ENCODE peak calls at places on chromosomes 5 and 9, in five cellular contexts. P is K562, K is A549, T is IMR-90, G is HepG2. E is an unnamed sample.

GRCh38 chr9:135990468-135991429 is 29.6 kb upstream of the UBAC1 start:
- DNase-seq in P (peak; percentile 91), T (peak; percentile 47), G (peak; percentile 78), K (no peak), E (peak; percentile 60)

GRCh38 chr9:34601883-34602570 is 9.9 kb downstream of the RPP25L start:
- DNase-seq in P (no peak), T (no peak), K (no peak), G (no peak), E (no peak)

GRCh38 chr5:59079622-59080620 is 497.0 kb downstream of the RAB3C start:
- DNase-seq in K (no peak), P (no peak), G (peak; percentile 34), T (peak; percentile 100), E (no peak)

GRCh38 chr5:44260793-44261192 is 128.4 kb downstream of the FGF10 start:
- DNase-seq in G (no peak), P (no peak), T (no peak), K (no peak), E (no peak)

GRCh38 chr9:14314424-14314928 is 535 bp upstream of the NFIB start:
- DNase-seq in K (peak; percentile 82), T (peak; percentile 66), G (peak; percentile 57), P (peak; percentile 30), E (peak; percentile 33)

GRCh38 chr5:175711031-175711430 is 53.2 kb downstream of the HRH2 start:
- DNase-seq in P (no peak), T (no peak), G (no peak), K (no peak), E (no peak)

GRCh38 chr9:112125961-112126388 is 49.1 kb downstream of the SUSD1 start:
- DNase-seq in K (peak; percentile 64), T (peak; percentile 20), G (peak; percentile 40), P (no peak), E (no peak)

GRCh38 chr5:168132186-168132585 is 159.3 kb upstream of the WWC1 start:
- DNase-seq in T (peak; percentile 10), K (no peak), P (no peak), G (no peak), E (no peak)

GRCh38 chr9:123460091-123460490 is 104.1 kb downstream of the CRB2 start:
- DNase-seq in T (no peak), P (no peak), G (no peak), K (no peak), E (no peak)

GRCh38 chr5:120207139-120207538 is 257.0 kb upstream of the PRR16 start:
- DNase-seq in K (no peak), T (peak; percentile 25), G (no peak), P (no peak), E (no peak)

GRCh38 chr5:65172486-65173129 is 309.1 kb downstream of the ADAMTS6 start:
- DNase-seq in P (no peak), G (no peak), T (peak; percentile 87), K (no peak), E (no peak)

GRCh38 chr5:75108931-75109596 is 56.7 kb upstream of the GCNT4 start:
- DNase-seq in T (no peak), K (no peak), P (no peak), G (no peak), E (no peak)

GRCh38 chr5:128038641-128039040 is 44.9 kb upstream of the SLC12A2 start:
- DNase-seq in P (peak; percentile 40), G (peak; percentile 31), T (peak; percentile 73), K (peak; percentile 3), E (no peak)

GRCh38 chr9:33040792-33041458 is 15.9 kb downstream of the DNAJA1 start:
- DNase-seq in P (no peak), G (no peak), T (no peak), K (no peak), E (no peak)

GRCh38 chr9:86960938-86961337 is 13.6 kb upstream of the GAS1 start:
- DNase-seq in T (no peak), P (no peak), K (no peak), G (no peak), E (no peak)

GRCh38 chr9:83472221-83472665 is 66.0 kb downstream of the FRMD3 start:
- DNase-seq in G (peak; percentile 95), P (no peak), T (peak; percentile 1), K (peak; percentile 36), E (no peak)

GRCh38 chr5:75648712-75649111 is 37.5 kb downstream of the ANKDD1B start:
- DNase-seq in K (no peak), T (no peak), G (peak; percentile 38), P (no peak), E (no peak)

GRCh38 chr5:5403736-5404135 is 18.7 kb upstream of the ICE1 start:
- DNase-seq in G (no peak), K (no peak), T (no peak), P (no peak), E (no peak)

GRCh38 chr9:83231039-83231438 is 168.1 kb upstream of the RASEF start:
- DNase-seq in P (no peak), T (no peak), K (no peak), G (peak; percentile 53), E (no peak)

GRCh38 chr9:4491621-4491975 is 1.3 kb downstream of the SLC1A1 start:
- DNase-seq in G (no peak), T (no peak), P (no peak), K (no peak), E (no peak)

GRCh38 chr9:128144239-128145181 is 4.7 kb upstream of the LCN2 start:
- DNase-seq in G (no peak), K (no peak), P (peak; percentile 19), T (no peak), E (no peak)

GRCh38 chr9:135659252-135659651 is 3.9 kb upstream of the LCN9 start:
- DNase-seq in G (no peak), P (no peak), K (no peak), T (no peak), E (no peak)

GRCh38 chr9:135156525-135157510 is 69.3 kb downstream of the OLFM1 start:
- DNase-seq in T (peak; percentile 7), K (peak; percentile 33), P (peak; percentile 78), G (peak; percentile 15), E (peak; percentile 76)

GRCh38 chr5:35838370-35839042 is 18.2 kb upstream of the IL7R start:
- DNase-seq in G (no peak), T (peak; percentile 23), K (no peak), P (no peak), E (no peak)

GRCh38 chr5:78787763-78788162 is 139.2 kb upstream of the LHFPL2 start:
- DNase-seq in T (no peak), G (no peak), K (no peak), P (no peak), E (no peak)

DNA sequence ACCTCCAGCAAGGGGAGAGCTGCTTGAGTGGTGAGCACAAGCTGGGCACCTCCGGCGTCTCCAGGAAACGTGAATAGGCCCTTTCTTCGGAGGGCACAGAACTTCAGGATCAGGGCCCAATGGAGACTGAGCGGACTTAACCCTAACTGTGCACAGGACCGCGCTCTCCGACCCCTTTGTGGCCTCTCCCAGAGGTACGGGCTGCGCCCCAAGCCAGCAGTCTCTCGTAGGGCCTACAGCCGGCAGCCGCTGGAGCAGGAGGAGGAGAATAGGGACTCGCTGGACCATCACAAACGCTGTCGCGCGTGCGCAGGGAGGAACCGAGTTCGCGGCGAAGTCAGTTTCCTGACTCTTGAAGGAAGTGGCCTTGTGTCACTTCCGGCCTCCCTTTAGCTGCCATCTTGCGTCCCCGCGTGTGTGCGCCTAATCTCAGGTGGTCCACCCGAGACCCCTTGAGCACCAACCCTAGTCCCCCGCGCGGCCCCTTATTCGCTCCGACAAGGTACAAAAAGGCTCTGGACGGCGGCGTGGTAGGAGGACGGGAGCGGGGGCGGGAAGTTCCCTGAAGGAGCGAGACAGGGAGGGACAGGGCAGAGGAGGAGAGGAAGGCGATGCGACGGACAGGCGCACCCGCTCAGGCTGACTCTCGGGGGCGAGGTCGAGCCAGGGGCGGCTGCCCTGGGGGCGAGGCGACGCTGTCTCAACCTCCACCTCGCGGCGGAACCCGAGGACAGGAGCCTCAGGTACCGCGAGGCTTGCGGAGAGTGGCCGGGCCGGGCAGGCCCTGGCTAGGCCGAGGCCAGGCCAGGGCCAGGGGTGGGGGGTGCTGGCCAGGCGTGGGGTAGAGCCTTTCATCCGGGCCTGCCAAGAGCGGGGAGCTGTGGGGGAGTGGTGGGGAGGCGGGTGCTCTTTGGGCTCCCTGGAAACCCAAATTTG is at the start of gene BTF3:
- DNase-seq in T (peak; percentile 97), G (peak; percentile 97), K (peak; percentile 96), P (peak; percentile 83), E (peak; percentile 91)
- TF ChIP-seq BHLHE40 in T (no peak), G (no peak), K (no peak), P (no peak), E (no peak)

DNA sequence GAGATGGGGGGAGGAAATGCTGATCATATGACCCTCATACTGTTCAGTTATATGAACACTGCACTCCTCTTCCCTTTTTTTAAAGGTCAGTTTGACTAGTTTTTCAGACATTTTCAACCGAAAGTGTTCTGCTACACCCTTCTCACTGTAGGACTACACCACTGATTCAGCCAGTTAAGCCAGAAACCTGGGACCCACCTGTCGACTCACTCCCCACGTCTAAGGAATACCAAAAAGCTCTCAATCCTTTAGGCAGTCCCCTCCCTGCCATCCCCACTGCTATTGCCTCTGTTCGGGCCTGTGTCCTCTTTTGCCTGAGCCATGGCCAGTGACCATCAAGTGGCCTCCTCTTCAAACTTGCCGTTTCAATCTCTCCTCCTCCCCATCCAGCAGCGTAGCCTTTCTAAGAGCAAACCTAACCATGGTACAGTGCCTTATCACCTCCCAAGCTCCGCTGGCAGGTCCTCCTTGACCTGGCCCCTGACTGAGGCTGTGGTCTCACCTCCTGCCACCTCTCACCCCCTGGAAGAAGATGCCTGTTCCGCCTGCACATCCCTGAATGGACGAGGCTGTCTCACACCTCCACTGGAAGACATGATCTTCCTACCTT is 64.1 kb downstream of the GALNT12 start:
- DNase-seq in G (no peak), T (no peak), P (no peak), K (no peak), E (no peak)
- TF ChIP-seq BHLHE40 in G (no peak), T (no peak), P (no peak), K (no peak), E (no peak)

DNA sequence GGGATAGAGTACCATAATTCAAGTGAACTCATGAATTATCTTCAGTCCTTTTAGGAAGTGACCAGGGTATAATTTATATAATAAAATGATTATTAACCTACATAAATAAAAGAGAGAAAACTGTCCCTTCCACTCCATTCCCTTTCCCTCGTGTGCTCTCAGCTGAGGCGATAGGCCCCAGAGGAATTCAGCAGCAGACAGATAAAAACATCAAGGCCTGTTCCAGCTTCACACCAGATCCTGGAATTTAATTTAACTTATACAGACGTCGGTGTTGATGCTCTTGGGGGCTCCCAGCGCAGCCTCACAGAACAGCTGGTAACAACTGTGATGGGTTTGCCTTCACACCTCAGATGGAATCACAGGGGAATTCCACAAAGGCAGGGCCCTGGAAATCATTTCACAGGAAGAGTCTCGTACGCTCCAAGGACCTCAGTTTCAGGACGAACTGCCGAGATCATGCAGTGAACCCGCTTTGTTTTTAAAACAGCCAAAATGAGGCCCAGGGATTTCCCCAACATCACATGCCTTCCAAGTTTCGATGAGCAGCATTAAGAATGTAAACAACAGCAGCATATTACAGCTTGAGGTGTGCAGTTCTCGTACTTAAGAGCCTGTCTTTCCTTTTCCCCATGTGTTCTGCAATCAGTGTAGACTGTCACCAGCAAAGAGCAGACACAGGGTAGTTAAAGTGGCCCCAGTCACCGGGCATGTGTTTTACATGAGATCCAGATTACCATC is 73.6 kb upstream of the ALDH1B1 start:
- DNase-seq in G (no peak), K (no peak), P (no peak), T (peak; percentile 72), E (no peak)
- TF ChIP-seq BHLHE40 in G (no peak), K (no peak), P (no peak), T (no peak), E (no peak)

DNA sequence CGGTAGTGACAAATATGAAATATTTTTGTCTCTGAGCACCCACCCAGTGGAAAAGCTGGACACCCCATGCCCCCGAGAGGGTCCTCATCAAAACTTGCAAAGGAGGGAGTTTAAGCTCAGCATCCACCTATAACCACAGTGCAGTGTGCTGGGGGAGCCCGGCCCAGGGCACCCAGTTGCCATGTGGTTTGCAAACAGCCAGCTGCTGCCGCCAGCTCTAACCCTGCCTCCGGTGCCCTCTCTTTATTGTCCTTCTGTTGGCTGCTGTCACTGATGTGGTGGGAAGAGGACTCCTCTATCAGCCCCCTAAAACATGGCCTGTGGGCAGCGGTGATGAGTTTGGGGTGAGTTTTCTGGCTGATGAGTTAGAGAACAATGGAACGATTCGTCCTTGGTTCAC is 160.9 kb upstream of the MVB12B start:
- DNase-seq in P (no peak), G (no peak), K (no peak), T (no peak), E (no peak)
- TF ChIP-seq BHLHE40 in P (no peak), G (no peak), K (no peak), T (no peak), E (no peak)

E was measured in HEK293T.